ENCODE peak calls at places on chromosomes 4 and X, in six cellular contexts. I is fibroblast of mammary gland, Z is lung, M is cardiac muscle cell, O is lower leg skin, L is upper lobe of left lung. H is an unnamed sample.

GRCh38 chrX:111869639-111870034 is 6.3 kb upstream of the TRPC5OS start:
- DNase-seq in L (no peak), M (peak; percentile 57), Z (peak; percentile 30), O (no peak), I (peak; percentile 43), H (peak; percentile 0)

GRCh38 chr4:77579406-77580076 is 26.1 kb upstream of the CXCL13 start:
- DNase-seq in Z (no peak), O (no peak), L (no peak), M (peak; percentile 88), I (peak; percentile 86), H (peak; percentile 90)

GRCh38 chr4:47075241-47075640 is 43.9 kb downstream of the GABRB1 start:
- DNase-seq in Z (no peak), I (peak; percentile 32), O (no peak), L (no peak), M (peak; percentile 8), H (no peak)

GRCh38 chrX:63747331-63747730 is 37.7 kb downstream of the ARHGEF9 start:
- DNase-seq in I (peak; percentile 78), O (no peak), L (no peak), M (peak; percentile 68), Z (no peak), H (peak; percentile 18)

GRCh38 chr4:75708218-75708691 is 16.1 kb upstream of the USO1 start:
- DNase-seq in L (no peak), M (no peak), Z (no peak), I (no peak), O (peak; percentile 13), H (no peak)

GRCh38 chrX:69503835-69504625 is at the start of gene NALF2:
- DNase-seq in Z (peak; percentile 45), O (no peak), I (peak; percentile 36), M (peak; percentile 67), L (peak; percentile 80), H (no peak)

GRCh38 chr4:1242506-1243450 is 6.2 kb downstream of the CTBP1 start:
- DNase-seq in M (no peak), Z (no peak), O (peak; percentile 77), I (no peak), L (peak; percentile 46), H (no peak)

GRCh38 chr4:37826282-37827029 is at the start of gene PGM2:
- DNase-seq in L (peak; percentile 98), M (peak; percentile 86), Z (peak; percentile 90), O (peak; percentile 97), I (peak; percentile 77), H (peak; percentile 70)

GRCh38 chrX:73977542-73978169 is 326.3 kb upstream of the ZCCHC13 start:
- DNase-seq in L (no peak), M (no peak), Z (no peak), O (no peak), I (no peak), H (no peak)

GRCh38 chrX:72028701-72029470 is 102.8 kb downstream of the RTL5 start:
- DNase-seq in I (no peak), M (no peak), Z (peak; percentile 24), O (peak; percentile 65), L (no peak), H (no peak)

GRCh38 chr4:20254517-20255250 is 3.0 kb downstream of the SLIT2 start:
- DNase-seq in L (peak; percentile 85), O (peak; percentile 86), Z (no peak), I (no peak), M (peak; percentile 75), H (peak; percentile 15)

GRCh38 chr4:102174800-102175199 is 170.5 kb downstream of the SLC39A8 start:
- DNase-seq in I (peak; percentile 38), Z (no peak), O (no peak), M (peak; percentile 21), L (no peak), H (peak; percentile 43)

GRCh38 chr4:145788765-145789164 is 108.8 kb downstream of the C4orf51 start:
- DNase-seq in Z (no peak), O (no peak), I (peak; percentile 12), M (no peak), L (no peak), H (no peak)

GRCh38 chrX:44310227-44310626 is 33.2 kb downstream of the EFHC2 start:
- DNase-seq in Z (no peak), L (peak; percentile 40), M (no peak), O (no peak), I (no peak), H (no peak)

GRCh38 chr4:73019462-73020047 is 50.0 kb downstream of the COX18 start:
- DNase-seq in M (peak; percentile 69), Z (no peak), I (peak; percentile 58), L (no peak), O (no peak), H (peak; percentile 46)

GRCh38 chrX:131271274-131271673 is 17.8 kb downstream of the IGSF1 start:
- DNase-seq in Z (no peak), M (no peak), O (no peak), I (no peak), L (no peak), H (no peak)

GRCh38 chr4:99755223-99755944 is 61.2 kb upstream of the DAPP1 start:
- DNase-seq in I (peak; percentile 58), Z (no peak), L (no peak), M (peak; percentile 4), O (no peak), H (no peak)

GRCh38 chrX:151754641-151755215 is 20.2 kb downstream of the CNGA2 start:
- DNase-seq in M (peak; percentile 57), O (peak; percentile 50), I (no peak), Z (no peak), L (no peak), H (no peak)

GRCh38 chrX:88977835-88978234 is 230.8 kb downstream of the CPXCR1 start:
- DNase-seq in O (no peak), Z (no peak), L (no peak), I (no peak), M (no peak), H (no peak)

GRCh38 chrX:130125090-130125489 is 14.8 kb upstream of the ELF4 start:
- DNase-seq in L (no peak), M (peak; percentile 94), O (peak; percentile 88), Z (no peak), I (peak; percentile 84), H (no peak)

GRCh38 chr4:2083116-2083825 is 24.1 kb downstream of the NAT8L start:
- DNase-seq in O (peak; percentile 81), M (no peak), I (no peak), Z (no peak), L (no peak), H (no peak)

GRCh38 chr4:108979754-108980153 is 216.9 kb upstream of the ETNPPL start:
- DNase-seq in I (no peak), L (no peak), Z (no peak), M (peak; percentile 57), O (no peak), H (no peak)

GRCh38 chrX:79259073-79259689 is 108.0 kb downstream of the ITM2A start:
- DNase-seq in O (no peak), Z (no peak), M (peak; percentile 83), I (peak; percentile 14), L (no peak), H (no peak)

GRCh38 chrX:152958047-152958446 is 35.9 kb downstream of the PNMA5 start:
- DNase-seq in I (no peak), Z (no peak), L (no peak), O (no peak), M (peak; percentile 9), H (peak; percentile 2)

GRCh38 chr4:150546286-150546685 is 35.7 kb upstream of the MAB21L2 start:
- DNase-seq in M (no peak), I (no peak), Z (no peak), O (no peak), L (no peak), H (no peak)

GRCh38 chrX:73561791-73562190 is 1.2 kb upstream of the CHIC1 start:
- DNase-seq in O (no peak), M (peak; percentile 71), L (no peak), I (peak; percentile 6), Z (no peak), H (peak; percentile 35)

GRCh38 chrX:47707031-47707780 is 48.2 kb upstream of the UXT start:
- DNase-seq in Z (no peak), L (no peak), I (peak; percentile 41), M (peak; percentile 62), O (no peak), H (no peak)

DNA sequence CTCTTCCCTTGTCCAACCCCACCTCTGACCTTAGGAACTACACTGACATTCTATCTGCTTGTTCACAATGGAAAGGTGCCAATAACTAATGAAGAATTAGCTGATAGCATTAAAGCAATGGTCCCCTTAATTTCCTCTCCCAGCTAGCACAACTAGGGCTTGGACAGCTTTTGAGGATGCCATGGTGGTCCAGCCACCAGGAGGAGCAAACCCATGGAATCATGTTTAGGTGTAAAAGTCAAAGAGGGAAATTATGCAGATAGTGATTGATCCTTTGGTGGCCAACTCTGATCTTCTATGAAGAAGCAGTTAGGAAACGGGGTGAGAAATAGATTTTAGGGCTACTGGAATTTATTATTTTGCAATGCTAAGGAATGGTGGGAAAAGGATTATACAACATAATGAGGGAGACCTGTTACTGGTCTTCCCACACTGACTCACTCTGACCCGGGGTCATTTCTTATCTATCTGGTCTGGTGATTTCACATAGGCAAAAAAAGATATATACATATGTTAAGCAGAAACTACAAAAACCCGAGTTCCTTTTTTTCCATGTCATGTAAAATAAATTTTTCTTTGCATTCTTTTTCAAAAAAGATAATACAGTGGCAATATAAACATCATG is 45.8 kb upstream of the FBXW7 start:
- DNase-seq in O (no peak), Z (no peak), M (peak; percentile 41), I (no peak), L (no peak), H (no peak)
- TF ChIP-seq CTCF in O (no peak), Z (no peak), M (peak; percentile 42), I (peak; percentile 15), L (no peak), H (peak; percentile 42)

GRCh38 chr4:152356428-152357034 is 179.4 kb downstream of the FBXW7 start:
- DNase-seq in O (no peak), M (peak; percentile 61), I (peak; percentile 15), Z (no peak), L (no peak), H (peak; percentile 13)
- TF ChIP-seq CTCF in O (no peak), M (no peak), I (peak; percentile 18), Z (no peak), L (no peak), H (peak; percentile 47)

GRCh38 chr4:115233600-115233999 is 120.2 kb upstream of the NDST4 start:
- DNase-seq in M (no peak), O (no peak), L (no peak), Z (no peak), I (no peak), H (no peak)

GRCh38 chr4:115229873-115230272 is 116.5 kb upstream of the NDST4 start:
- DNase-seq in I (no peak), Z (no peak), L (no peak), M (no peak), O (no peak), H (no peak)

GRCh38 chr4:115234405-115235093 is 121.1 kb upstream of the NDST4 start:
- DNase-seq in O (no peak), Z (no peak), I (peak; percentile 4), M (no peak), L (no peak), H (no peak)

DNA sequence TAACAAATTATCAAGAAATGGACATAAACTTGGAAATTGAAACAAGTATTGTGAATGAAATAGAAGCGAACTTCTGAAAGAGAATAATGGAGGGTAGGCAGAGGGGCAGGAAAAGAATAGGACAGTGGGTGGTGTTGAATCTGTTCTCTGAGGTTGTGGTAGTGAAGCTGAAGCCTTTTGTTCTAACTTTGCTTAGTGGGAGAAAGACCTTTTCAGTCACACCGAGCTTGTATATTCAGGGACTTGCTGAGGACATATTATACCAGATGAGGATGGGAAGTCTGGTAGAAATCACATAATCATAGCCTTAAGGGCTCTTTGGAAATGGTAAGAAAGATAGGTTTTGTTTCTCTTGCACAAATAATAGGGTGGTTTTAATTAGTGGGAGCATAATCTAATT is 115.4 kb upstream of the NDST4 start:
- DNase-seq in M (no peak), O (no peak), Z (no peak), L (no peak), I (no peak), H (no peak)
- TF ChIP-seq CTCF in M (no peak), O (no peak), Z (no peak), L (no peak), I (no peak), H (no peak)

GRCh38 chr4:55819634-55820033 is at the start of gene EXOC1L:
- DNase-seq in M (peak; percentile 52), I (peak; percentile 10), O (no peak), Z (no peak), L (peak; percentile 47), H (no peak)
- TF ChIP-seq CTCF in M (no peak), I (no peak), O (no peak), Z (no peak), L (no peak), H (no peak)

H was measured in HFFc6.